ENCODE peak calls at places on chromosomes 4 and X, in seven cellular contexts. U is RWPE2; B is effector memory CD4-positive, alpha-beta T cell; A is astrocyte; S is heart left ventricle; H is thyroid gland; L is foreskin keratinocyte. X is an unnamed sample. For H3K4me1, the result is how much of the 10 kb centered on the place peaks cover.

GRCh38 chr4:80335554-80336358 is at the start of gene CFAP299:
- DNase-seq in U (peak), A (peak), B (no peak), L (peak), S (peak), H (peak), X (peak)

GRCh38 chr4:87150498-87151261 is 69.7 kb downstream of the KLHL8 start:
- DNase-seq in A (peak), H (peak), U (no peak), B (no peak), S (no peak), L (peak), X (peak)

GRCh38 chrX:132539611-132540010 is 50.8 kb upstream of the MBNL3 start:
- DNase-seq in U (no peak), A (no peak), L (no peak), B (no peak), H (peak), S (no peak), X (no peak)

GRCh38 chr4:73259552-73260140 is 1.0 kb upstream of the ANKRD17 start:
- DNase-seq in H (no peak), L (no peak), U (no peak), S (peak), B (no peak), A (peak), X (peak)

GRCh38 chr4:10184051-10184450 is 67.5 kb upstream of the WDR1 start:
- DNase-seq in A (no peak), S (no peak), U (no peak), B (no peak), L (no peak), H (no peak), X (no peak)

GRCh38 chr4:102625232-102625930 is 124.2 kb downstream of the NFKB1 start:
- DNase-seq in U (no peak), S (no peak), B (peak), L (peak), A (no peak), H (no peak), X (peak)

GRCh38 chr4:14853186-14853946 is 148.9 kb upstream of the CPEB2 start:
- DNase-seq in L (peak), U (no peak), B (no peak), S (no peak), A (peak), H (no peak), X (no peak)

GRCh38 chr4:858831-859451 is 33.0 kb upstream of the CPLX1 start:
- DNase-seq in U (peak), B (no peak), H (no peak), A (no peak), L (no peak), S (no peak), X (no peak)

GRCh38 chrX:130497531-130497930 is 95.7 kb downstream of the RBMX2 start:
- DNase-seq in S (no peak), H (no peak), B (no peak), L (no peak), U (no peak), A (no peak), X (no peak)

GRCh38 chrX:23887918-23888317 is 19.8 kb downstream of the APOO start:
- DNase-seq in A (no peak), H (no peak), U (no peak), B (no peak), S (no peak), L (no peak), X (no peak)

GRCh38 chr4:169723207-169723606 is 34.5 kb downstream of the HPF1 start:
- DNase-seq in H (no peak), S (no peak), B (no peak), L (no peak), A (no peak), U (no peak), X (no peak)

GRCh38 chr4:47104986-47105385 is 73.6 kb downstream of the GABRB1 start:
- DNase-seq in L (no peak), S (no peak), U (no peak), H (no peak), A (no peak), B (no peak), X (no peak)

GRCh38 chr4:16140520-16141249 is 56.9 kb upstream of the PROM1 start:
- DNase-seq in S (no peak), H (peak), L (peak), A (peak), B (no peak), U (peak), X (no peak)

GRCh38 chrX:140091276-140091886 is 126.1 kb upstream of the CXorf66 start:
- DNase-seq in L (no peak), A (no peak), B (no peak), H (peak), U (no peak), S (peak), X (peak)

GRCh38 chrX:118770133-118770760 is 42.8 kb downstream of the IL13RA1 start:
- DNase-seq in S (no peak), A (no peak), B (no peak), H (no peak), U (no peak), L (no peak), X (no peak)

GRCh38 chrX:7927259-7928167 is at the start of gene PNPLA4:
- DNase-seq in L (peak), S (peak), H (peak), U (peak), A (peak), B (peak), X (peak)

GRCh38 chrX:47854474-47854873 is 17.8 kb downstream of the ZNF81 start:
- DNase-seq in A (no peak), B (peak), H (peak), L (no peak), U (no peak), S (peak), X (peak)

DNA sequence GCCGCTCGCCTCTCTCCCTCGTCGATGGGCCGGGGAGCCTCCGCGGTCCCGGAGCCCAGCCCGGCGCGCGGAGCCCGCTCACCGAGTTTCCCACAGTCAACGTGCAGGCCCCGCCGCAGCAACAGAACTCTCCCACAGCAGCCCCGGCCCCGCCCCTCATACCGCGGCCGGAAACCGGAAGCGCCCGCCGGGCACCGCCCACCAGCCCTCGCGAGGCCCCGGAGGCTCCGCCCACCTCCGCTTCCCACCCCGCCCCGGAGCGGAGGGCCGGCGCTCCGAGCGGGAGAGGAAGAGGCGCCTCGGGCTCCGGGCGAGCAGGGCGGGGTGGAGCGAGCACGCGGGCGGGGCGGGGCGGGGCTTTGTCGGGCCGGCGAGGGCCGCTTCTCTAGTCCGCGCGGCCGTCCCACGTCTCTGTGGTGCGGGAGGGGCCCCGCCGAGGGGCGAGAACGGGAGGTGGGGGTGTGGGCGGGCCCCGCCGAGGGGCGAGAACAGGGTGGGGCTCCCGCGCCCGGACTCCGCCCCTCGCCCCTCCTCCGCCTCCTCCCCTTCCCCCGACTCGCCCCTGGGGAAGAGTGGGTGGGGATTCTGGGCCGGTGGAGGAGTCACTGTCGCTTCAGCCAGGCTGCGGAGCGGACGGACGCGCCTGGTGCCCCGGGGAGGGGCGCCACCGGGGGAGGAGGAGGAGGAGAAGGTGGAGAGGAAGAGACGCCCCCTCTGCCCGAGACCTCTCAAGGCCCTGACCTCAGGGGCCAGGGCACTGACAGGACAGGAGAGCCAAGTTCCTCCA is at the start of the genes ABCD1 and BCAP31:
- DNase-seq in B (peak), A (peak), S (peak), H (peak), L (peak), U (peak), X (peak)
- H3K4me1 ChIP-seq in B (under half), A (under half), S (under half), H (half or more), L (under half), U (under half), X (under half)

GRCh38 chrX:107734646-107735045 is 40.9 kb downstream of the TSC22D3 start:
- DNase-seq in S (no peak), L (no peak), H (no peak), A (no peak), U (no peak), B (no peak), X (no peak)
- H3K4me1 ChIP-seq in S (under half), L (under half), H (half or more), A (under half), U (under half), B (under half), X (under half)

DNA sequence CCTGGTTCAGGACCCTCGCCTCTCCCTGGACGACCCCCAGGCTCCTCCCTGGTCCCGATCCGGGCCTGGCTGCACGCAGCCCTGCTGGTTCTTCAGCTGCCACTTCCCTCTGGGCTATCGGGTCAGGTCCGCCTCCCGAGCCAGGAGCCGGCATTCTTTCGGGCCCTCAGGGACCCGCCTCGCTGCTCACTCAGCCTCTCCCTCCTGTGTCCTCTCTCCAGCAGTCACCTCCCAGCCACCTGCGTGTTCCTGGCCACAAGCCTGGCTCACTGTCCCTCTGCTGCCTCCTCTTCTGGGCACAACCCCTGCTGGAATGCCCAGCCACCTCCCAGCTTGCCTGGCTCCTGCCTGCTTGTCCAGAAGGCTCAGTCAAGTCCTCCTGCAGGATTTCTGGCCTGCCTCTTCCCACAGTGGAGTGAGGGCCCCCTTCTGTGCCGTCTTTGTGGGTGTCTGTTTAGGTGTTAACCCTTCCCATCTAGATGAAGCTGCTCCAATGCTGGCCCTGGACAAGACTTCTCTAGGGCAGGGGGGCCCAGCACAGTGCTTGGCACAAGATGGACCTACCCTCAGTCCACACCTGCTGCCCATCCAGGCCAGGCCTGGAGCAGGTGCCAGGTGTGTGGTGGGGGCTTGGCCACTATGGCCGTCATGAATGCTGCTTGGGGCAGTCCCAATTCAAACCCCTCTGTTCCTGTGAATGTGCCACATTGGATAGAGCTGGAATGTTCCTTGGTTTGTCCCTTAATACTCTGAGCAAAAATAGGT is 2.2 kb downstream of the WFS1 start:
- DNase-seq in A (no peak), L (no peak), B (no peak), H (peak), S (peak), U (no peak), X (no peak)
- H3K4me1 ChIP-seq in A (under half), L (under half), B (under half), H (half or more), S (under half), U (under half), X (under half)

GRCh38 chr4:153488006-153488718 is 22.0 kb downstream of the TMEM131L start:
- DNase-seq in H (no peak), A (peak), S (peak), U (no peak), B (peak), L (no peak), X (peak)

GRCh38 chr4:153494562-153494961 is 28.4 kb downstream of the TMEM131L start:
- DNase-seq in H (no peak), A (no peak), U (no peak), B (no peak), S (no peak), L (no peak), X (no peak)

GRCh38 chr4:153488719-153489384 is 22.7 kb downstream of the TMEM131L start:
- DNase-seq in H (no peak), U (no peak), S (peak), A (no peak), L (no peak), B (no peak), X (no peak)

GRCh38 chr4:153489856-153490558 is 23.8 kb downstream of the TMEM131L start:
- DNase-seq in S (no peak), H (no peak), U (no peak), A (no peak), L (no peak), B (no peak), X (no peak)

GRCh38 chr4:153490985-153491483 is 24.9 kb downstream of the TMEM131L start:
- DNase-seq in A (no peak), B (no peak), S (no peak), U (no peak), L (no peak), H (no peak), X (no peak)
- H3K4me1 ChIP-seq in A (under half), B (half or more), S (under half), U (under half), L (under half), H (under half), X (half or more)

GRCh38 chr4:4666693-4667642 is 125.1 kb upstream of the STX18 start:
- DNase-seq in S (no peak), U (no peak), A (peak), H (no peak), B (no peak), L (no peak), X (no peak)
- H3K4me1 ChIP-seq in S (under half), U (under half), A (under half), H (under half), B (under half), L (under half), X (under half)

GRCh38 chr4:78780093-78780492 is 3.9 kb downstream of the BMP2K start:
- DNase-seq in A (no peak), S (no peak), U (no peak), L (no peak), B (no peak), H (no peak), X (no peak)
- H3K4me1 ChIP-seq in A (under half), S (under half), U (under half), L (under half), B (under half), H (under half), X (under half)

DNA sequence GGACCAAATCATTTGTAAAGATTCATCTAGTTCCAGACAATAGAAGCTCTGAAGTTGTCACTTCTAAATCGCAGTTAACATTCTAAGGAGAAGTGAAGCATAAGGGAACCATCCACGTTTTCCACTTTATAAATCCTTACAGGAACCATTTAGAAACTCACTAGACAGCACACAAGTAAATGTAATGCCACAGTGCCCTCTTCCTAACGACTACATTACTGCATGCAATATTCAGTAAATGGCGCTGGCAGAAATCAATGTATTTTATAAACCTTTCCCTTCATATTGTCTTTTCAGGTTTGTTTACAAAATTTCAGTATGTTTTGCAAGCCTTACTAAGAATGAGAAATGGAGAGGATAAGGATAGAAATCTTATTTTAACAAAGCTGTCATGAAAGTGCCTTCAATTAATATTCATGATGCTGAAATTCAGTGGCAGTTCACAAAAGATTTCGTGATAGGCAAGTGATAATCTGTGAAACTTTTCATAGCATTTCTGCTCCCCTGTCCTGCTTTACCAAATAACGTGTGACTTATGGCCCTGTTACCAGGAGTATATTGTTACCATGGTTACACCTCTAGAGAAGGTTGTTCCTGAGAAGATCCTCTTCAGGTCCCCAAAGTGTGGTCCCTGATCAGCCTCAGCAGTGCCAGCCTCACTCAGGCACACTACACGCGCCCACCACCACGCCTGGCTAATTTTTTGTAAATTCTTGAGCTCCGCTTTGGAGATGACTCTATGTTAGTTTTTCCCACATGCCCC is 54.2 kb downstream of the TMA16 start:
- DNase-seq in L (no peak), B (no peak), H (no peak), S (no peak), U (no peak), A (peak), X (peak)
- H3K4me1 ChIP-seq in L (under half), B (under half), H (under half), S (under half), U (under half), A (under half), X (under half)

DNA sequence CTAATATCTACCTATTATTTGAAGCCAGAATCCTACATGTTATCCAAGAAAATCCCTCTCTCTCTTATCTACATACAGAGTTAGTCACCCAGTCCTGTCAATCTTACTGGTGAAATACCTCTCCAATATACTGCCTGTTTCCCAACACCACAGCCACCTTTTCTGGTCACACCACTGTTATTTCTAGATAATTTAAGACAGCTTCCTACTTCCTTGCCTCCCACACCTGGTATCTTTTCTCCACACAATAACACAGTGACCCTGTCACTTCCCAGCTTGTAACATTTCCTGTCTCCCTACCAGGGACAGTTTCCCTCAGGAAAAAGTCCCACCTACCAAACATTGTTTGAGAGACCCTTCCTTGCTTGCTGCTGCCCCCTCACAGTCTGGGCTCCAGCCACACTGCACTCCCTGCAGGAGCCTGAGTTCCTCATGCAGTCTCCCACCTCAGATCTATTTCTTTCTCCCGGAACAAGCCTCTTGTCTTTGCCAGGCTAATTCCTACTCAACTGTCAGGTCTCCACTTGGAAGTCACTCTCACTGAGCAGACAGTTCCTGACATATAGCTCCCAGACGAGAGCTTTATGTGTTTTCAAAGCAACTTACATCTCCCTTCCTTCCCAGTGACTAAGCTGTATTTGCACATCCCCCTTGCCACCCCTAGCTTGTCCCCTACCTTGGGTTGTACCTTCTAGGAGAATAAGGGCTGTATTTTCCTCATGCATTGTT is 73.6 kb upstream of the QRFPR start:
- DNase-seq in B (no peak), L (no peak), H (no peak), S (no peak), A (peak), U (no peak), X (no peak)
- H3K4me1 ChIP-seq in B (under half), L (under half), H (under half), S (under half), A (under half), U (under half), X (under half)

GRCh38 chrX:13761606-13762005 is 27.1 kb downstream of the OFD1 start:
- DNase-seq in H (no peak), U (no peak), A (no peak), B (no peak), L (no peak), S (no peak), X (no peak)

GRCh38 chrX:13764284-13764683 is 29.7 kb downstream of the OFD1 start:
- DNase-seq in B (no peak), H (no peak), S (peak), L (no peak), A (no peak), U (no peak), X (no peak)

GRCh38 chrX:13762015-13762414 is 27.5 kb downstream of the OFD1 start:
- DNase-seq in L (no peak), H (no peak), A (no peak), S (no peak), B (no peak), U (no peak), X (no peak)

GRCh38 chrX:13763489-13763888 is 28.9 kb downstream of the OFD1 start:
- DNase-seq in B (no peak), H (no peak), A (no peak), S (peak), U (no peak), L (no peak), X (no peak)

GRCh38 chrX:13764765-13765164 is 30.2 kb downstream of the OFD1 start:
- DNase-seq in L (no peak), S (peak), U (no peak), H (no peak), A (no peak), B (no peak), X (no peak)
- H3K4me1 ChIP-seq in L (under half), S (under half), U (under half), H (under half), A (under half), B (under half), X (under half)

DNA sequence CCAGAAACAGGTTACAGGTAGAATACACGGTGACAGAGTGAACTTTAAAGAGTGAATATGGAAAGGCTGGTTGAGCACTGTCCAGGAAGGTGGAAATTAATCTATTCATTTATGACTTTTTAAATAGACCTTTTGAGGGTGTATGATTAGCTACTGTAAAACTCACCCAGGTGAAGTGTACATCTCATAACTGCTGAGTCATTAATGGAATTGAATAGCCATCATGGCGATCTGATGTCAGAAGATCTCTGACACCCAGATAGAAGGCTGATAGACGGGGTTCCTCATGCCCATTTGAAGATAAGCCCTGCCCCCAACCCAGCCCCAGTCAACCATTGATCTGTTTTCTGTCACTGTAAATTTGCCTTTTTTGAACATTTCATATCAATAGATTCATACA is 84.0 kb downstream of the PRSS12 start:
- DNase-seq in L (no peak), B (no peak), U (no peak), S (no peak), A (no peak), H (no peak), X (no peak)
- H3K4me1 ChIP-seq in L (under half), B (under half), U (under half), S (under half), A (under half), H (under half), X (under half)

X was measured in CD4-positive, alpha-beta memory T cell.